ENCODE peak calls at places on chromosomes 12 and 14, in five cellular contexts. One of them, this sample, is unnamed.

GRCh38 chr12:40953076-40953475 is 235.0 kb upstream of the PDZRN4 start:
- DNase-seq in aorta: no peak
- DNase-seq in cardiac fibroblast: peak; percentile 3
- DNase-seq in kidney epithelial cell: no peak
- DNase-seq in BE2C: no peak
- DNase-seq in this sample: no peak

GRCh38 chr12:119704065-119704747 is 36.3 kb downstream of the PRKAB1 start:
- DNase-seq in aorta: no peak
- DNase-seq in cardiac fibroblast: no peak
- DNase-seq in kidney epithelial cell: no peak
- DNase-seq in BE2C: no peak
- DNase-seq in this sample: no peak

GRCh38 chr14:103156733-103157411 is 33.6 kb downstream of the TNFAIP2 start:
- DNase-seq in aorta: no peak
- DNase-seq in cardiac fibroblast: no peak
- DNase-seq in kidney epithelial cell: no peak
- DNase-seq in BE2C: no peak
- DNase-seq in this sample: no peak

GRCh38 chr12:2687058-2687457 is 107.7 kb upstream of the FKBP4 start:
- DNase-seq in aorta: peak; percentile 33
- DNase-seq in cardiac fibroblast: no peak
- DNase-seq in kidney epithelial cell: no peak
- DNase-seq in BE2C: no peak
- DNase-seq in this sample: no peak

GRCh38 chr12:109731231-109731731 is 17.7 kb downstream of the FAM222A start:
- DNase-seq in aorta: peak; percentile 47
- DNase-seq in cardiac fibroblast: no peak
- DNase-seq in kidney epithelial cell: no peak
- DNase-seq in BE2C: peak; percentile 30
- DNase-seq in this sample: no peak

GRCh38 chr14:75132374-75133086 is 5.7 kb upstream of the NEK9 start:
- DNase-seq in aorta: no peak
- DNase-seq in cardiac fibroblast: peak; percentile 88
- DNase-seq in kidney epithelial cell: no peak
- DNase-seq in BE2C: peak; percentile 45
- DNase-seq in this sample: no peak

GRCh38 chr12:64058541-64059321 is 163.4 kb downstream of the KICS2 start:
- DNase-seq in aorta: no peak
- DNase-seq in cardiac fibroblast: no peak
- DNase-seq in kidney epithelial cell: no peak
- DNase-seq in BE2C: no peak
- DNase-seq in this sample: no peak

GRCh38 chr12:1282670-1283361 is 291.8 kb downstream of the ERC1 start:
- DNase-seq in aorta: no peak
- DNase-seq in cardiac fibroblast: peak; percentile 29
- DNase-seq in kidney epithelial cell: no peak
- DNase-seq in BE2C: no peak
- DNase-seq in this sample: no peak

GRCh38 chr12:80781313-80781712 is 64.6 kb downstream of the MYF5 start:
- DNase-seq in aorta: no peak
- DNase-seq in cardiac fibroblast: no peak
- DNase-seq in kidney epithelial cell: no peak
- DNase-seq in BE2C: no peak
- DNase-seq in this sample: no peak

GRCh38 chr14:83988274-83988673 is 1541.7 kb upstream of the FLRT2 start:
- DNase-seq in aorta: no peak
- DNase-seq in cardiac fibroblast: peak; percentile 22
- DNase-seq in kidney epithelial cell: no peak
- DNase-seq in BE2C: no peak
- DNase-seq in this sample: no peak

GRCh38 chr12:116067892-116068291 is 209.6 kb downstream of the MED13L start:
- DNase-seq in aorta: no peak
- DNase-seq in cardiac fibroblast: no peak
- DNase-seq in kidney epithelial cell: no peak
- DNase-seq in BE2C: no peak
- DNase-seq in this sample: no peak

GRCh38 chr12:24244801-24245200 is 295.3 kb upstream of the SOX5 start:
- DNase-seq in aorta: no peak
- DNase-seq in cardiac fibroblast: no peak
- DNase-seq in kidney epithelial cell: no peak
- DNase-seq in BE2C: no peak
- DNase-seq in this sample: no peak

GRCh38 chr12:53564276-53564675 is 57.0 kb upstream of the NPFF start:
- DNase-seq in aorta: no peak
- DNase-seq in cardiac fibroblast: no peak
- DNase-seq in kidney epithelial cell: no peak
- DNase-seq in BE2C: no peak
- DNase-seq in this sample: no peak

GRCh38 chr14:33280646-33281045 is 342.0 kb downstream of the NPAS3 start:
- DNase-seq in aorta: no peak
- DNase-seq in cardiac fibroblast: peak; percentile 4
- DNase-seq in kidney epithelial cell: peak; percentile 37
- DNase-seq in BE2C: no peak
- DNase-seq in this sample: no peak

GRCh38 chr12:24039113-24039525 is 89.6 kb upstream of the SOX5 start:
- DNase-seq in aorta: no peak
- DNase-seq in cardiac fibroblast: peak; percentile 88
- DNase-seq in kidney epithelial cell: peak; percentile 39
- DNase-seq in BE2C: no peak
- DNase-seq in this sample: no peak

GRCh38 chr14:69002069-69002468 is 23.0 kb upstream of the ACTN1 start:
- DNase-seq in aorta: no peak
- DNase-seq in cardiac fibroblast: peak; percentile 39
- DNase-seq in kidney epithelial cell: no peak
- DNase-seq in BE2C: no peak
- DNase-seq in this sample: peak; percentile 66

GRCh38 chr14:105086833-105087307 is 21.6 kb upstream of the GPR132 start:
- DNase-seq in aorta: peak; percentile 93
- DNase-seq in cardiac fibroblast: peak; percentile 84
- DNase-seq in kidney epithelial cell: no peak
- DNase-seq in BE2C: peak; percentile 89
- DNase-seq in this sample: peak; percentile 81

GRCh38 chr14:55819610-55820304 is 239.8 kb downstream of the KTN1 start:
- DNase-seq in aorta: no peak
- DNase-seq in cardiac fibroblast: peak; percentile 37
- DNase-seq in kidney epithelial cell: no peak
- DNase-seq in BE2C: no peak
- DNase-seq in this sample: no peak

GRCh38 chr12:129052373-129052772 is 199.1 kb downstream of the GLT1D1 start:
- DNase-seq in aorta: no peak
- DNase-seq in cardiac fibroblast: no peak
- DNase-seq in kidney epithelial cell: no peak
- DNase-seq in BE2C: no peak
- DNase-seq in this sample: no peak

GRCh38 chr12:95997911-95998510 is 1.9 kb upstream of the HAL start:
- DNase-seq in aorta: no peak
- DNase-seq in cardiac fibroblast: no peak
- DNase-seq in kidney epithelial cell: no peak
- DNase-seq in BE2C: no peak
- DNase-seq in this sample: no peak

GRCh38 chr12:79046021-79046420 is 181.4 kb downstream of the SYT1 start:
- DNase-seq in aorta: no peak
- DNase-seq in cardiac fibroblast: no peak
- DNase-seq in kidney epithelial cell: no peak
- DNase-seq in BE2C: no peak
- DNase-seq in this sample: no peak

GRCh38 chr14:38248629-38249028 is 7.3 kb downstream of the CLEC14A start:
- DNase-seq in aorta: no peak
- DNase-seq in cardiac fibroblast: no peak
- DNase-seq in kidney epithelial cell: no peak
- DNase-seq in BE2C: peak; percentile 21
- DNase-seq in this sample: no peak
- H3K4me3 ChIP-seq in aorta: no peak overlapping the region
- H3K4me3 ChIP-seq in cardiac fibroblast: no peak overlapping the region
- H3K4me3 ChIP-seq in kidney epithelial cell: no peak overlapping the region
- H3K4me3 ChIP-seq in BE2C: no peak overlapping the region
- H3K4me3 ChIP-seq in this sample: no peak overlapping the region

DNA sequence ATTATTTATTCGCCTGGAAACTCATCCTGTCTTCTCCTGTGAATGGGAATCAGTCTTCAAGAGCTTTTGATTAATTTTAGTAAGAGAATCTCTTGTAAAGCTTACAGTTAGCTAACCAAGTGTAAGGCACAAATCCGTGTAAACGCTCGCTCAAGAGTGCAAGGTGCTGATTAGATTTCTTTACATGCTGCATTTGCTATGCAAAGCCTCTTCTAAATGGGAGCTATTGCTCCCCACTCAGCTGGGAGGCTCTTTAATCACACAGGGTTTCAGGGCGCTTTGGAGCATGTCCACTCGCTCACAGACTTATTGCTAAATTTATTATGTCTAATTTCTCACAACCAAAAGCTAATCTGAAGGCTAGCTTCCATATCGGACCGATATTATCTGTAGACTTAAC is 5.0 kb downstream of the FLRT2 start:
- DNase-seq in aorta: no peak
- DNase-seq in cardiac fibroblast: no peak
- DNase-seq in kidney epithelial cell: no peak
- DNase-seq in BE2C: no peak
- DNase-seq in this sample: no peak
- H3K4me3 ChIP-seq in aorta: no peak overlapping the region
- H3K4me3 ChIP-seq in cardiac fibroblast: peak overlapping the region; percentile 93
- H3K4me3 ChIP-seq in kidney epithelial cell: no peak overlapping the region
- H3K4me3 ChIP-seq in BE2C: no peak overlapping the region
- H3K4me3 ChIP-seq in this sample: no peak overlapping the region

GRCh38 chr12:16399110-16399509 is 51.7 kb downstream of the MGST1 start:
- DNase-seq in aorta: no peak
- DNase-seq in cardiac fibroblast: no peak
- DNase-seq in kidney epithelial cell: no peak
- DNase-seq in BE2C: no peak
- DNase-seq in this sample: no peak
- H3K4me3 ChIP-seq in aorta: no peak overlapping the region
- H3K4me3 ChIP-seq in cardiac fibroblast: no peak overlapping the region
- H3K4me3 ChIP-seq in kidney epithelial cell: no peak overlapping the region
- H3K4me3 ChIP-seq in BE2C: no peak overlapping the region
- H3K4me3 ChIP-seq in this sample: no peak overlapping the region

GRCh38 chr12:113155060-113155459 is 5.5 kb downstream of the CFAP73 start:
- DNase-seq in aorta: no peak
- DNase-seq in cardiac fibroblast: no peak
- DNase-seq in kidney epithelial cell: no peak
- DNase-seq in BE2C: no peak
- DNase-seq in this sample: no peak

GRCh38 chr12:113152196-113152834 is 2.8 kb downstream of the CFAP73 start:
- DNase-seq in aorta: no peak
- DNase-seq in cardiac fibroblast: no peak
- DNase-seq in kidney epithelial cell: no peak
- DNase-seq in BE2C: no peak
- DNase-seq in this sample: no peak

GRCh38 chr12:113155641-113156040 is 6.1 kb downstream of the CFAP73 start:
- DNase-seq in aorta: no peak
- DNase-seq in cardiac fibroblast: no peak
- DNase-seq in kidney epithelial cell: no peak
- DNase-seq in BE2C: no peak
- DNase-seq in this sample: no peak

GRCh38 chr12:113152835-113153814 is 3.6 kb downstream of the CFAP73 start:
- DNase-seq in aorta: peak; percentile 85
- DNase-seq in cardiac fibroblast: peak; percentile 83
- DNase-seq in kidney epithelial cell: no peak
- DNase-seq in BE2C: peak; percentile 82
- DNase-seq in this sample: peak; percentile 75

GRCh38 chr12:113154351-113154973 is 4.9 kb downstream of the CFAP73 start:
- DNase-seq in aorta: no peak
- DNase-seq in cardiac fibroblast: peak; percentile 28
- DNase-seq in kidney epithelial cell: no peak
- DNase-seq in BE2C: peak; percentile 58
- DNase-seq in this sample: no peak
- H3K4me3 ChIP-seq in aorta: no peak overlapping the region
- H3K4me3 ChIP-seq in cardiac fibroblast: no peak overlapping the region
- H3K4me3 ChIP-seq in kidney epithelial cell: peak overlapping the region; percentile 17
- H3K4me3 ChIP-seq in BE2C: no peak overlapping the region
- H3K4me3 ChIP-seq in this sample: no peak overlapping the region

DNA sequence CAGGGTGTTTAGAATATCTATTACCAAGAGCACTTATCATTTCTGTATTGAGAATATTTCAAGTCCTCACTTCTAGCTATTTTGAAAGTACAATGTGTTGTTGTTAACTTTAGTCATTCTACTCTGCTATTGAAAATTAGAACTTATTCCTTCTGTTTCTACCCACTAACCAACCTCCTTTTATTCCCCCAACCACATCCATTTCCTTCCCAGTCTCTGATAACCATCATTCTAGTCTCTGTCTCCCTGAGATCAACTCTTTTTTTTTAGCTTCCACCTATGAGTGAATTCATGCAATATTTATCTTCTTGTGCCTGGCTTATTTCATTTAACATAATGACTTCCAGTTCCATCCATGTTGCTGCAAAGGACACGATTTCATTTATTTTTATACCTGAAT is 290.6 kb upstream of the OR4E1 start:
- DNase-seq in aorta: no peak
- DNase-seq in cardiac fibroblast: no peak
- DNase-seq in kidney epithelial cell: no peak
- DNase-seq in BE2C: no peak
- DNase-seq in this sample: no peak
- H3K4me3 ChIP-seq in aorta: no peak overlapping the region
- H3K4me3 ChIP-seq in cardiac fibroblast: no peak overlapping the region
- H3K4me3 ChIP-seq in kidney epithelial cell: no peak overlapping the region
- H3K4me3 ChIP-seq in BE2C: no peak overlapping the region
- H3K4me3 ChIP-seq in this sample: no peak overlapping the region